ENCODE peak calls at places on chromosomes 3 and 15, in seven cellular contexts. O, S, Q, W, L, K and R are unnamed samples.

GRCh38 chr3:37173806-37174205 is 576 bp downstream of the LRRFIP2 start:
- DNase-seq in O (no peak), S (no peak), Q (no peak), W (no peak), L (no peak), K (no peak), R (no peak)

GRCh38 chr3:104873331-104873730 is 493.4 kb upstream of the ALCAM start:
- DNase-seq in O (no peak), S (no peak), Q (peak; percentile 87), W (no peak), L (no peak), K (no peak), R (peak; percentile 66)

GRCh38 chr3:37736632-37737031 is 125.0 kb upstream of the CTDSPL start:
- DNase-seq in O (no peak), S (no peak), Q (no peak), W (no peak), L (no peak), K (no peak), R (no peak)

GRCh38 chr15:65832549-65833364 is 36.5 kb upstream of the RAB11A start:
- DNase-seq in O (no peak), S (peak; percentile 15), Q (peak; percentile 89), W (peak; percentile 45), L (peak; percentile 88), K (peak; percentile 86), R (peak; percentile 95)

GRCh38 chr3:87446849-87447387 is 170.5 kb upstream of the POU1F1 start:
- DNase-seq in O (no peak), S (no peak), Q (no peak), W (no peak), L (no peak), K (no peak), R (no peak)

GRCh38 chr3:20739814-20740213 is 553.8 kb upstream of the SGO1 start:
- DNase-seq in O (no peak), S (no peak), Q (no peak), W (no peak), L (no peak), K (no peak), R (no peak)

GRCh38 chr3:196525141-196525540 is 10.0 kb upstream of the SMCO1 start:
- DNase-seq in O (no peak), S (no peak), Q (no peak), W (no peak), L (no peak), K (no peak), R (no peak)

GRCh38 chr3:180383332-180384020 is 218.5 kb upstream of the TTC14 start:
- DNase-seq in O (no peak), S (no peak), Q (no peak), W (no peak), L (no peak), K (no peak), R (peak; percentile 26)

GRCh38 chr3:79598594-79598993 is 169.2 kb downstream of the ROBO1 start:
- DNase-seq in O (no peak), S (no peak), Q (no peak), W (no peak), L (no peak), K (no peak), R (peak; percentile 67)

GRCh38 chr15:52392008-52392687 is 96.5 kb upstream of the MYO5C start:
- DNase-seq in O (no peak), S (no peak), Q (no peak), W (peak; percentile 94), L (peak; percentile 76), K (no peak), R (no peak)

GRCh38 chr3:44418549-44418948 is 58.9 kb downstream of the ZNF445 start:
- DNase-seq in O (no peak), S (no peak), Q (no peak), W (no peak), L (no peak), K (no peak), R (no peak)

GRCh38 chr3:16723994-16724393 is 118.8 kb upstream of the DAZL start:
- DNase-seq in O (peak; percentile 55), S (peak; percentile 43), Q (peak; percentile 27), W (no peak), L (no peak), K (no peak), R (peak; percentile 73)

GRCh38 chr3:193872265-193872753 is 263.6 kb upstream of the HES1 start:
- DNase-seq in O (no peak), S (no peak), Q (peak; percentile 99), W (peak; percentile 49), L (peak; percentile 39), K (no peak), R (peak; percentile 95)

GRCh38 chr15:34855397-34855796 is 60.0 kb upstream of the ACTC1 start:
- DNase-seq in O (no peak), S (no peak), Q (peak; percentile 76), W (peak; percentile 50), L (peak; percentile 20), K (peak; percentile 53), R (peak; percentile 85)

GRCh38 chr15:67833504-67834248 is 6.2 kb downstream of the RNU6-1 start:
- DNase-seq in O (peak; percentile 69), S (no peak), Q (no peak), W (no peak), L (no peak), K (no peak), R (peak; percentile 31)

GRCh38 chr3:127275287-127275781 is 12.5 kb downstream of the PRR20G start:
- DNase-seq in O (no peak), S (no peak), Q (peak; percentile 45), W (peak; percentile 68), L (no peak), K (no peak), R (peak; percentile 19)

GRCh38 chr3:117355566-117355965 is 646.0 kb downstream of the TUSC7 start:
- DNase-seq in O (peak; percentile 26), S (no peak), Q (no peak), W (no peak), L (no peak), K (peak; percentile 54), R (peak; percentile 1)

GRCh38 chr3:62686486-62686885 is 188.7 kb downstream of the CADPS start:
- DNase-seq in O (no peak), S (no peak), Q (peak; percentile 7), W (no peak), L (no peak), K (no peak), R (peak; percentile 85)

GRCh38 chr3:46464326-46465195 is at the start of gene LTF:
- DNase-seq in O (no peak), S (no peak), Q (no peak), W (no peak), L (no peak), K (no peak), R (no peak)

GRCh38 chr3:140765246-140765645 is 87.4 kb downstream of the TRIM42 start:
- DNase-seq in O (no peak), S (no peak), Q (no peak), W (no peak), L (no peak), K (no peak), R (no peak)

GRCh38 chr3:48208088-48208487 is 15.2 kb upstream of the CAMP start:
- DNase-seq in O (no peak), S (no peak), Q (no peak), W (no peak), L (no peak), K (no peak), R (no peak)

GRCh38 chr3:43559961-43560360 is 61.9 kb downstream of the ANO10 start:
- DNase-seq in O (no peak), S (no peak), Q (no peak), W (no peak), L (no peak), K (no peak), R (no peak)

GRCh38 chr3:112811150-112811884 is 35.3 kb downstream of the CD200R1L start:
- DNase-seq in O (no peak), S (no peak), Q (peak; percentile 94), W (no peak), L (no peak), K (no peak), R (peak; percentile 58)

GRCh38 chr15:69036856-69037255 is 22.4 kb downstream of the NOX5 start:
- DNase-seq in O (no peak), S (no peak), Q (no peak), W (no peak), L (no peak), K (no peak), R (no peak)

GRCh38 chr3:58288011-58288728 is 17.9 kb upstream of the RPP14 start:
- DNase-seq in O (peak; percentile 39), S (no peak), Q (no peak), W (no peak), L (no peak), K (no peak), R (no peak)

GRCh38 chr3:24596626-24597025 is 102.0 kb upstream of the THRB start:
- DNase-seq in O (no peak), S (no peak), Q (no peak), W (no peak), L (no peak), K (no peak), R (peak; percentile 38)

GRCh38 chr15:82553846-82554245 is 13.6 kb upstream of the RPS17 start:
- DNase-seq in O (no peak), S (no peak), Q (no peak), W (no peak), L (no peak), K (no peak), R (no peak)

GRCh38 chr3:129855454-129856419 is 37.8 kb downstream of the TMCC1 start:
- DNase-seq in O (no peak), S (no peak), Q (peak; percentile 58), W (peak; percentile 60), L (no peak), K (no peak), R (peak; percentile 66)

GRCh38 chr3:44995142-44995770 is 19.2 kb downstream of the EXOSC7 start:
- DNase-seq in O (no peak), S (no peak), Q (peak; percentile 33), W (no peak), L (peak; percentile 50), K (no peak), R (peak; percentile 73)

GRCh38 chr3:170226426-170226960 is 4.3 kb downstream of the PRKCI start:
- DNase-seq in O (no peak), S (no peak), Q (peak; percentile 53), W (no peak), L (no peak), K (no peak), R (peak; percentile 64)

GRCh38 chr15:91787198-91787597 is 66.3 kb upstream of the SLCO3A1 start:
- DNase-seq in O (no peak), S (no peak), Q (no peak), W (no peak), L (no peak), K (no peak), R (no peak)

GRCh38 chr15:87527416-87527815 is 729.1 kb downstream of the NTRK3 start:
- DNase-seq in O (no peak), S (no peak), Q (peak; percentile 79), W (no peak), L (no peak), K (no peak), R (no peak)

GRCh38 chr15:74174216-74174965 is 881 bp downstream of the ISLR start:
- DNase-seq in O (no peak), S (no peak), Q (no peak), W (no peak), L (no peak), K (no peak), R (no peak)

GRCh38 chr3:140552403-140552802 is 125.5 kb upstream of the TRIM42 start:
- DNase-seq in O (no peak), S (no peak), Q (no peak), W (no peak), L (no peak), K (no peak), R (no peak)

GRCh38 chr3:51718547-51719412 is 11.9 kb downstream of the GRM2 start:
- DNase-seq in O (peak; percentile 58), S (peak; percentile 63), Q (no peak), W (peak; percentile 37), L (no peak), K (no peak), R (peak; percentile 52)

GRCh38 chr15:64774556-64775523 is 549 bp downstream of the RBPMS2 start:
- DNase-seq in O (no peak), S (peak; percentile 41), Q (no peak), W (no peak), L (no peak), K (no peak), R (no peak)